ENCODE peak calls at places on chromosomes 13 and 19, in seven cellular contexts. V is transverse colon; L is epithelial cell of proximal tubule; C is glutamatergic neuron; F is CD4-positive, alpha-beta T cell; Y is ovary; E is HL-60. K is an unnamed sample.

GRCh38 chr19:49106648-49107135 is 7.5 kb upstream of the LIN7B start:
- DNase-seq in V (peak), L (no peak), C (peak), F (peak), Y (peak), E (no peak), K (no peak)

GRCh38 chr13:47555235-47555634 is 445.8 kb downstream of the SUCLA2 start:
- DNase-seq in V (no peak), L (no peak), C (no peak), F (no peak), Y (no peak), E (no peak), K (no peak)

GRCh38 chr19:18469245-18470107 is 31.5 kb upstream of the ISYNA1 start:
- DNase-seq in V (peak), L (peak), C (peak), F (peak), Y (peak), E (peak), K (peak)

GRCh38 chr13:99404005-99404755 is 97.0 kb upstream of the GPR183 start:
- DNase-seq in V (no peak), L (no peak), C (no peak), F (no peak), Y (peak), E (no peak), K (no peak)

GRCh38 chr19:17579523-17580244 is 24.2 kb downstream of the COLGALT1 start:
- DNase-seq in V (peak), L (no peak), C (peak), F (no peak), Y (peak), E (no peak), K (peak)

GRCh38 chr19:7458675-7459074 is 30.2 kb downstream of the PEX11G start:
- DNase-seq in V (no peak), L (no peak), C (no peak), F (no peak), Y (no peak), E (no peak), K (no peak)

GRCh38 chr13:102131246-102131645 is 270.6 kb downstream of the FGF14 start:
- DNase-seq in V (no peak), L (no peak), C (no peak), F (no peak), Y (no peak), E (no peak), K (no peak)

GRCh38 chr13:48318714-48319457 is 15.3 kb downstream of the RB1 start:
- DNase-seq in V (no peak), L (no peak), C (no peak), F (peak), Y (no peak), E (no peak), K (peak)

GRCh38 chr19:45864629-45865082 is 530 bp downstream of the FOXA3 start:
- DNase-seq in V (no peak), L (no peak), C (no peak), F (no peak), Y (no peak), E (no peak), K (no peak)

GRCh38 chr13:110465696-110466095 is 95.8 kb downstream of the RAB20 start:
- DNase-seq in V (no peak), L (no peak), C (no peak), F (no peak), Y (no peak), E (no peak), K (no peak)

GRCh38 chr19:46716013-46716671 is 772 bp downstream of the PRKD2 start:
- DNase-seq in V (peak), L (no peak), C (peak), F (no peak), Y (no peak), E (no peak), K (peak)

GRCh38 chr13:104057851-104058250 is 991.6 kb upstream of the SLC10A2 start:
- DNase-seq in V (no peak), L (no peak), C (no peak), F (no peak), Y (no peak), E (no peak), K (no peak)

GRCh38 chr19:47608908-47609879 is at the start of gene BICRA:
- DNase-seq in V (peak), L (no peak), C (peak), F (peak), Y (peak), E (peak), K (peak)

GRCh38 chr13:74325106-74325505 is 190.9 kb upstream of the KLF12 start:
- DNase-seq in V (no peak), L (no peak), C (no peak), F (no peak), Y (peak), E (no peak), K (no peak)

GRCh38 chr13:63873936-63874335 is 2458.3 kb upstream of the PCDH20 start:
- DNase-seq in V (no peak), L (no peak), C (no peak), F (no peak), Y (no peak), E (no peak), K (no peak)

GRCh38 chr19:6033744-6034264 is 55.9 kb upstream of the RANBP3 start:
- DNase-seq in V (no peak), L (no peak), C (no peak), F (no peak), Y (no peak), E (no peak), K (no peak)

GRCh38 chr19:19217110-19217509 is 5.4 kb downstream of the NCAN start:
- DNase-seq in V (no peak), L (no peak), C (no peak), F (no peak), Y (no peak), E (no peak), K (no peak)

GRCh38 chr13:75316427-75316826 is 165.5 kb downstream of the TBC1D4 start:
- DNase-seq in V (no peak), L (no peak), C (no peak), F (no peak), Y (no peak), E (no peak), K (no peak)

GRCh38 chr13:112356190-112356589 is 20.0 kb upstream of the SPACA7 start:
- DNase-seq in V (no peak), L (no peak), C (no peak), F (no peak), Y (no peak), E (no peak), K (no peak)

GRCh38 chr19:17178291-17178690 is 36.9 kb upstream of the USE1 start:
- DNase-seq in V (no peak), L (no peak), C (no peak), F (no peak), Y (no peak), E (no peak), K (no peak)

GRCh38 chr19:57357406-57357805 is 5.9 kb upstream of the TRAPPC2B start:
- DNase-seq in V (no peak), L (no peak), C (no peak), F (no peak), Y (no peak), E (no peak), K (no peak)

GRCh38 chr13:34416833-34417425 is 525.1 kb upstream of the NBEA start:
- DNase-seq in V (peak), L (peak), C (no peak), F (no peak), Y (peak), E (no peak), K (no peak)

GRCh38 chr13:76783798-76784197 is 102.4 kb downstream of the KCTD12 start:
- DNase-seq in V (no peak), L (no peak), C (no peak), F (no peak), Y (no peak), E (no peak), K (no peak)

GRCh38 chr19:10503002-10503789 is at the start of gene KEAP1:
- DNase-seq in V (peak), L (no peak), C (peak), F (no peak), Y (peak), E (peak), K (peak)

GRCh38 chr19:48176226-48176625 is 5.7 kb downstream of the ZSWIM9 start:
- DNase-seq in V (no peak), L (no peak), C (no peak), F (no peak), Y (no peak), E (no peak), K (no peak)

GRCh38 chr19:55166530-55167268 is at the start of gene DNAAF3:
- DNase-seq in V (peak), L (peak), C (peak), F (peak), Y (peak), E (peak), K (peak)

GRCh38 chr19:43826787-43827754 is at the start of gene ZNF283:
- DNase-seq in V (peak), L (peak), C (peak), F (peak), Y (peak), E (peak), K (peak)

GRCh38 chr13:110491869-110492268 is 69.7 kb downstream of the RAB20 start:
- DNase-seq in V (no peak), L (no peak), C (no peak), F (no peak), Y (no peak), E (no peak), K (no peak)

DNA sequence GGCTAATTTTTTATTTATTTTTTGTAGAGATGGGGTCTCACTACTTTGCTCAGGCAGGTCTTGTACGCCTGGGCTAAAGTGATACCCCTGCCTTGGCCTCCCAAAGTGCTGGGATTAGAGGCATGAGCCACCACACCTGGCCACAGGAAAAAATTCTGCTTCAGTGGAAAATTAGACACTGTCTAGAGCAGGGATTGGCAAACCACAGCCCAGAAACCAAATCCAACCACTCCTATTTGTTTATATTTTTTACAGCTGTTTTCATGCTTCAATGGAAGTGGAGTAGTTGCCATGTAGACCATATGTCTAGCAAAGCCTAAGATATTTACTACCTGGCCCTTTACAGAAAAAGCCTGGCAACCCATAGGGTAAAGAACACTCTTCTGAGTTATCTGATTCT is 123.7 kb upstream of the MRI1 start:
- DNase-seq in V (no peak), L (no peak), C (no peak), F (no peak), Y (no peak), E (no peak), K (no peak)
- TF ChIP-seq CTCF in V (no peak), L (no peak), C (no peak), F (no peak), Y (no peak), E (no peak), K (no peak)

GRCh38 chr19:54096642-54097106 is 3.9 kb downstream of the OSCAR start:
- DNase-seq in V (peak), L (no peak), C (no peak), F (no peak), Y (no peak), E (peak), K (no peak)
- TF ChIP-seq CTCF in V (no peak), L (peak), C (no peak), F (no peak), Y (no peak), E (no peak), K (no peak)

DNA sequence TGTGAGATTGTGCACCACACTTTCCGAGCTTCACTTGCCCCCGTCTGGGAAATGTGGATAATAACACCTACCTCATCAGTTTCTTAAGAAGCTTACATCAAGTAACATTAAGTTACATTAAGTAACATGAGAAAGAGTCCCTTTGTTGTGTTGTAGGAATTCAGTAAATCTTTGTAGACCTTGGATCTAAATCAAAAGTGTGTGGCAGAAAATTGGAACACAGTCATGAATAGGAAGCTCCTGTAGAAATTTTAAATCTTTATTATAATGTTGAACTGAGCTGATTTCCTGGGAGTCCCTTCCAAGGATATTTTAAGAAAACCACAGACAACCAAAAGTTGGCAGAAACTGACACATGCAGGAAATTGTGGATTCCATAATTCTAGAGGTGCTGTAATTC is 5.7 kb upstream of the ENOX1 start:
- DNase-seq in V (no peak), L (no peak), C (no peak), F (no peak), Y (no peak), E (no peak), K (no peak)
- TF ChIP-seq CTCF in V (no peak), L (no peak), C (no peak), F (no peak), Y (no peak), E (no peak), K (no peak)

GRCh38 chr13:96229356-96229755 is 139.4 kb downstream of the HS6ST3 start:
- DNase-seq in V (no peak), L (no peak), C (no peak), F (no peak), Y (no peak), E (no peak), K (no peak)
- TF ChIP-seq CTCF in V (peak), L (peak), C (peak), F (no peak), Y (no peak), E (peak), K (no peak)

DNA sequence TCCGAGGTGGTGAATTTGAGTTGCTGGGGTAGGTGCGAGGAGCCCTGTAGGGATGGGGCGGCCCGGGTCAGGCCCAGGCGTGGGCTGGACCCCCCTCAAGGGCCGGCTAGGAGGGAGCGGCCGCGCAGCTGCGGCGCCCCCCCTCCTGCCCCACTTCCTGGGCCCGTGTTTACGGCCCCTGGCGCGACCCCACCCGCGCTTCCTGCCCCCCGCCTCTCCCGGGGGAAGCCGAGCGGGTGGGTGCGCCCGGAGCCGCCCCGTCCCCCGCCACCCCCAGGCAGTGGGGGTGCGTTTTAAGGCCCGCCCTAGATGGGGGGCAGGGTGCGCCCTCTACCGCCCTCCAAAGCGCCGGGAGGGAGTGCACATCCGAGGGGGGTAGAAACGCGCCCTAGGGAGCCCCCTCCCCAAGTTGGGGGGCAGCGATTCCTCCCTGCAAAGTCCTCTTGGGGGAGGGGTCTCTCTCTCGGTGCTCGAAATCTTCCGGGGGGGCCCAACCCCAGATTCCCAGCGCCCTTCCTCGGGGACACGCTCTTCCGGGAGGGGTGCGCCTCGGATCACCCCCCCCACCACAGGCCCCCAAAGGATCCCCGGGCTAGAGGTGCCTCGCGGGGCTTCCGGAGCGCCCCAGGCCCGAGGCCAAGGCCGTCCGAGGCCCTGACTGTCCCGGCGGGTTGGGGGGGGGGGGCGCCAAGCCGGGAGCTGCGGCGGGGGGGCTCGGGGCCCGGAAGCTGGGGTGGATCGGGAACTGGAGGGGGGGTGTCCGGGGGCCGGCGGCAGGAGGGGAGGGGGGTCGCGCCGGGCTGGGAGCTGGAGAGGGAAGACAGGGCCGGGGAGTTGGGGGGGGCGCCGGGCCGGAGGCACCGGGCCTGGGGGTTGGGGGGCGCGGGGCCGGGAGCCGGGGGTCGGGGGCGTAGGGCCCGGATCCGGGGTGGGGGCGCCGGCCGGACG is 807 bp downstream of the TLE5 start:
- DNase-seq in V (peak), L (no peak), C (no peak), F (peak), Y (peak), E (no peak), K (peak)
- TF ChIP-seq CTCF in V (peak), L (no peak), C (no peak), F (peak), Y (no peak), E (no peak), K (no peak)

DNA sequence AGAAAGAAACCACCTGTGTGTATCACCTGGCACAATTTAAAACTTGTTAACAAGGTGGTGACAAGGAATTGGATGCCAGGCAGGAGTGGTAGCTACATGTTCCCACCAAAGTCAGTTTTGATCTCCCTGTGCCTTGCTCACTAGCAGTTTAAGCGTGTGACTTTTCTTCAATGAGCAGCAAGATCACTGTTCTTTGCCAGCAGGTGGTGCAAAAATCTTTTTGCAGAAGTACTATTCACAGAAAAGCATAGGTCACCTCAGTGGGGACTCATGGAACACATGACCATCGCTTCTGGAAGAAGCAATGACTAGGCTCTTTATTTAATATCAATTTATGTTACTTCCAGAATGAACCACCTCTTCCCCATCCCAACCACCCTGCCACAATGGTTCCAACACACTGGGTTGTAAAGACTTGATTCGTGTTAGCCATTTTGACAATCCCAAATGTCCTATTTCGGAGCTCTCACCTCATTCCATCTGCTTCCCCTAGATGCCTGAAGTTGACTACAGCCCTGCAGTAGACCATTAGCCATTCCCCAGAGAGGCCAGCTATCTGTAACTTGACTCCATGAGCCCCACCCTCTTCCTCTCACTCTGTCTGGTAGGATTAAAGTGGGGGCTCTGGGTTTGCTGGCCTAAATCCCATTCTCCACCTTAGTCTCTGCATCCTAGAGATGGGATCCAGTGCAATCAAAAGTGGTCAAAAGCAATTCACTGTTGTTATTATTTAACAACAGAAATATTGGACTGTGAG is 59.1 kb upstream of the TNFRSF19 start:
- DNase-seq in V (no peak), L (peak), C (peak), F (no peak), Y (no peak), E (no peak), K (peak)
- TF ChIP-seq CTCF in V (peak), L (peak), C (peak), F (no peak), Y (no peak), E (no peak), K (no peak)

GRCh38 chr13:79621902-79622301 is 140.9 kb downstream of the NDFIP2 start:
- DNase-seq in V (no peak), L (no peak), C (no peak), F (no peak), Y (no peak), E (no peak), K (no peak)
- TF ChIP-seq CTCF in V (no peak), L (no peak), C (no peak), F (no peak), Y (no peak), E (no peak), K (no peak)

DNA sequence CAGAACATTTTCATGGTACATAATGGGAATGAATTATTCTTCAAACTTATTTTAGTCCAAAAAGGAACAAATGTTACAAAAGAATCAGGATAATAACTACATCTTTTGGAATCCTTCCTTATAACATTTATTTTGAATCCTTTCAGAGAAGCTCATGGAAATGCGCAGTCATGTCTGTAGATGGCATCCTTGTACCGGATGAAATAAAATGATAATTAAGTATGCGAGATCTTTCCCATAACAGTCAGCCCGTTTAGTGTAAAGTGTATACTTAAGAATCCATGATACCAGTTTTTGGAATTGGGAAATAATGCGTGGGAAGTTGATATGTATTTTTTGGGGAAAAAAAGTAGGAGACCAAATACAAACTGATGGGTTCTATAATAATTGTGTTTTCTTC is 418.8 kb downstream of the GPC5 start:
- DNase-seq in V (no peak), L (no peak), C (no peak), F (no peak), Y (no peak), E (no peak), K (no peak)
- TF ChIP-seq CTCF in V (no peak), L (peak), C (no peak), F (no peak), Y (no peak), E (no peak), K (no peak)

GRCh38 chr13:100986571-100986970 is 312.0 kb upstream of the TMTC4 start:
- DNase-seq in V (no peak), L (no peak), C (no peak), F (no peak), Y (no peak), E (no peak), K (no peak)

GRCh38 chr13:100984349-100984748 is 309.8 kb upstream of the TMTC4 start:
- DNase-seq in V (no peak), L (no peak), C (no peak), F (no peak), Y (no peak), E (no peak), K (no peak)

GRCh38 chr13:100989424-100989823 is 314.8 kb upstream of the TMTC4 start:
- DNase-seq in V (no peak), L (no peak), C (no peak), F (no peak), Y (no peak), E (no peak), K (no peak)

GRCh38 chr13:100983111-100983510 is 308.5 kb upstream of the TMTC4 start:
- DNase-seq in V (no peak), L (no peak), C (no peak), F (no peak), Y (no peak), E (no peak), K (no peak)

GRCh38 chr13:100987993-100988392 is 313.4 kb upstream of the TMTC4 start:
- DNase-seq in V (no peak), L (no peak), C (no peak), F (no peak), Y (no peak), E (no peak), K (no peak)
- TF ChIP-seq CTCF in V (no peak), L (peak), C (no peak), F (no peak), Y (no peak), E (no peak), K (no peak)

GRCh38 chr13:88196106-88196505 is 524.9 kb downstream of the SLITRK5 start:
- DNase-seq in V (no peak), L (no peak), C (no peak), F (no peak), Y (no peak), E (no peak), K (no peak)
- TF ChIP-seq CTCF in V (no peak), L (peak), C (no peak), F (no peak), Y (no peak), E (no peak), K (no peak)